ENCODE peak calls at places on chromosome 12, in six cellular contexts. One of them, this sample, is unnamed.

GRCh38 chr12:58504539-58504938 is 415.8 kb downstream of the LRIG3 start:
- DNase-seq in transverse colon: no peak
- DNase-seq in progenitor cell of endocrine pancreas: no peak
- DNase-seq in HFF-Myc: peak; percentile 81
- DNase-seq in colonic mucosa: no peak
- DNase-seq in endothelial cell of umbilical vein: peak; percentile 62
- DNase-seq in this sample: no peak

GRCh38 chr12:46246021-46246700 is 22.7 kb downstream of the SLC38A1 start:
- DNase-seq in progenitor cell of endocrine pancreas: no peak
- DNase-seq in colonic mucosa: no peak
- DNase-seq in HFF-Myc: no peak
- DNase-seq in transverse colon: no peak
- DNase-seq in endothelial cell of umbilical vein: peak; percentile 25
- DNase-seq in this sample: no peak

GRCh38 chr12:122807651-122808050 is 27.6 kb upstream of the HIP1R start:
- DNase-seq in endothelial cell of umbilical vein: no peak
- DNase-seq in HFF-Myc: no peak
- DNase-seq in transverse colon: no peak
- DNase-seq in progenitor cell of endocrine pancreas: no peak
- DNase-seq in colonic mucosa: no peak
- DNase-seq in this sample: no peak

GRCh38 chr12:105948331-105948730 is 190.4 kb downstream of the NUAK1 start:
- DNase-seq in progenitor cell of endocrine pancreas: no peak
- DNase-seq in endothelial cell of umbilical vein: no peak
- DNase-seq in colonic mucosa: no peak
- DNase-seq in transverse colon: no peak
- DNase-seq in HFF-Myc: no peak
- DNase-seq in this sample: no peak

GRCh38 chr12:110466791-110467190 is 1.3 kb downstream of the GPN3 start:
- DNase-seq in progenitor cell of endocrine pancreas: no peak
- DNase-seq in endothelial cell of umbilical vein: no peak
- DNase-seq in colonic mucosa: no peak
- DNase-seq in transverse colon: no peak
- DNase-seq in HFF-Myc: no peak
- DNase-seq in this sample: no peak

GRCh38 chr12:94643585-94643984 is 6.8 kb downstream of the TMCC3 start:
- DNase-seq in transverse colon: no peak
- DNase-seq in colonic mucosa: no peak
- DNase-seq in HFF-Myc: no peak
- DNase-seq in progenitor cell of endocrine pancreas: no peak
- DNase-seq in endothelial cell of umbilical vein: no peak
- DNase-seq in this sample: no peak

GRCh38 chr12:68349083-68349700 is 17.0 kb upstream of the MDM1 start:
- DNase-seq in endothelial cell of umbilical vein: no peak
- DNase-seq in transverse colon: no peak
- DNase-seq in HFF-Myc: no peak
- DNase-seq in colonic mucosa: no peak
- DNase-seq in progenitor cell of endocrine pancreas: no peak
- DNase-seq in this sample: no peak

GRCh38 chr12:16323638-16324037 is 23.8 kb upstream of the MGST1 start:
- DNase-seq in HFF-Myc: no peak
- DNase-seq in endothelial cell of umbilical vein: no peak
- DNase-seq in colonic mucosa: no peak
- DNase-seq in progenitor cell of endocrine pancreas: no peak
- DNase-seq in transverse colon: no peak
- DNase-seq in this sample: peak; percentile 4

GRCh38 chr12:46373303-46374182 is 970 bp upstream of the SLC38A2 start:
- DNase-seq in endothelial cell of umbilical vein: peak; percentile 80
- DNase-seq in transverse colon: peak; percentile 55
- DNase-seq in colonic mucosa: peak; percentile 68
- DNase-seq in progenitor cell of endocrine pancreas: peak; percentile 51
- DNase-seq in HFF-Myc: no peak
- DNase-seq in this sample: peak; percentile 50

GRCh38 chr12:122171399-122171798 is 2.6 kb downstream of the IL31 start:
- DNase-seq in transverse colon: no peak
- DNase-seq in progenitor cell of endocrine pancreas: no peak
- DNase-seq in colonic mucosa: no peak
- DNase-seq in endothelial cell of umbilical vein: no peak
- DNase-seq in HFF-Myc: no peak
- DNase-seq in this sample: no peak

GRCh38 chr12:59431266-59431665 is 164.6 kb upstream of the SLC16A7 start:
- DNase-seq in colonic mucosa: no peak
- DNase-seq in endothelial cell of umbilical vein: peak; percentile 11
- DNase-seq in HFF-Myc: no peak
- DNase-seq in transverse colon: no peak
- DNase-seq in progenitor cell of endocrine pancreas: no peak
- DNase-seq in this sample: no peak

GRCh38 chr12:112962561-112962960 is 15.8 kb upstream of the OAS2 start:
- DNase-seq in endothelial cell of umbilical vein: no peak
- DNase-seq in transverse colon: no peak
- DNase-seq in HFF-Myc: no peak
- DNase-seq in progenitor cell of endocrine pancreas: no peak
- DNase-seq in colonic mucosa: no peak
- DNase-seq in this sample: no peak

GRCh38 chr12:107402041-107403022 is 283.3 kb upstream of the PWP1 start:
- DNase-seq in HFF-Myc: no peak
- DNase-seq in endothelial cell of umbilical vein: peak; percentile 47
- DNase-seq in transverse colon: peak; percentile 51
- DNase-seq in colonic mucosa: peak; percentile 41
- DNase-seq in progenitor cell of endocrine pancreas: peak; percentile 40
- DNase-seq in this sample: peak; percentile 75

GRCh38 chr12:64083285-64084210 is 138.5 kb downstream of the KICS2 start:
- DNase-seq in HFF-Myc: peak; percentile 88
- DNase-seq in endothelial cell of umbilical vein: peak; percentile 61
- DNase-seq in progenitor cell of endocrine pancreas: no peak
- DNase-seq in colonic mucosa: peak; percentile 87
- DNase-seq in transverse colon: peak; percentile 84
- DNase-seq in this sample: no peak

GRCh38 chr12:121975029-121975428 is 46.7 kb upstream of the BCL7A start:
- DNase-seq in colonic mucosa: no peak
- DNase-seq in progenitor cell of endocrine pancreas: no peak
- DNase-seq in endothelial cell of umbilical vein: no peak
- DNase-seq in transverse colon: no peak
- DNase-seq in HFF-Myc: no peak
- DNase-seq in this sample: no peak

GRCh38 chr12:4974217-4974616 is 64.5 kb downstream of the KCNA1 start:
- DNase-seq in endothelial cell of umbilical vein: no peak
- DNase-seq in transverse colon: no peak
- DNase-seq in colonic mucosa: no peak
- DNase-seq in progenitor cell of endocrine pancreas: no peak
- DNase-seq in HFF-Myc: no peak
- DNase-seq in this sample: no peak

GRCh38 chr12:12334710-12335040 is 15.4 kb downstream of the MANSC1 start:
- DNase-seq in colonic mucosa: no peak
- DNase-seq in endothelial cell of umbilical vein: no peak
- DNase-seq in progenitor cell of endocrine pancreas: no peak
- DNase-seq in HFF-Myc: no peak
- DNase-seq in transverse colon: no peak
- DNase-seq in this sample: no peak
- TF ChIP-seq CTCF in colonic mucosa: peak; percentile 11
- TF ChIP-seq CTCF in endothelial cell of umbilical vein: no peak
- TF ChIP-seq CTCF in progenitor cell of endocrine pancreas: peak; percentile 16
- TF ChIP-seq CTCF in HFF-Myc: no peak
- TF ChIP-seq CTCF in transverse colon: no peak
- TF ChIP-seq CTCF in this sample: no peak

GRCh38 chr12:28967426-28967825 is 181.7 kb upstream of the FAR2 start:
- DNase-seq in endothelial cell of umbilical vein: no peak
- DNase-seq in colonic mucosa: no peak
- DNase-seq in progenitor cell of endocrine pancreas: no peak
- DNase-seq in HFF-Myc: no peak
- DNase-seq in transverse colon: no peak
- DNase-seq in this sample: no peak
- TF ChIP-seq CTCF in endothelial cell of umbilical vein: no peak
- TF ChIP-seq CTCF in colonic mucosa: no peak
- TF ChIP-seq CTCF in progenitor cell of endocrine pancreas: no peak
- TF ChIP-seq CTCF in HFF-Myc: no peak
- TF ChIP-seq CTCF in transverse colon: no peak
- TF ChIP-seq CTCF in this sample: no peak

GRCh38 chr12:103833891-103834290 is 7.1 kb downstream of the NT5DC3 start:
- DNase-seq in colonic mucosa: no peak
- DNase-seq in progenitor cell of endocrine pancreas: no peak
- DNase-seq in HFF-Myc: no peak
- DNase-seq in endothelial cell of umbilical vein: no peak
- DNase-seq in transverse colon: no peak
- DNase-seq in this sample: no peak
- TF ChIP-seq CTCF in colonic mucosa: no peak
- TF ChIP-seq CTCF in progenitor cell of endocrine pancreas: no peak
- TF ChIP-seq CTCF in HFF-Myc: no peak
- TF ChIP-seq CTCF in endothelial cell of umbilical vein: no peak
- TF ChIP-seq CTCF in transverse colon: no peak
- TF ChIP-seq CTCF in this sample: no peak

GRCh38 chr12:96015672-96016071 is 19.5 kb upstream of the HAL start:
- DNase-seq in endothelial cell of umbilical vein: peak; percentile 57
- DNase-seq in HFF-Myc: no peak
- DNase-seq in colonic mucosa: peak; percentile 22
- DNase-seq in transverse colon: no peak
- DNase-seq in progenitor cell of endocrine pancreas: no peak
- DNase-seq in this sample: peak; percentile 49
- TF ChIP-seq CTCF in endothelial cell of umbilical vein: peak; percentile 64
- TF ChIP-seq CTCF in HFF-Myc: peak; percentile 41
- TF ChIP-seq CTCF in colonic mucosa: no peak
- TF ChIP-seq CTCF in transverse colon: peak; percentile 20
- TF ChIP-seq CTCF in progenitor cell of endocrine pancreas: peak; percentile 46
- TF ChIP-seq CTCF in this sample: peak; percentile 48

DNA sequence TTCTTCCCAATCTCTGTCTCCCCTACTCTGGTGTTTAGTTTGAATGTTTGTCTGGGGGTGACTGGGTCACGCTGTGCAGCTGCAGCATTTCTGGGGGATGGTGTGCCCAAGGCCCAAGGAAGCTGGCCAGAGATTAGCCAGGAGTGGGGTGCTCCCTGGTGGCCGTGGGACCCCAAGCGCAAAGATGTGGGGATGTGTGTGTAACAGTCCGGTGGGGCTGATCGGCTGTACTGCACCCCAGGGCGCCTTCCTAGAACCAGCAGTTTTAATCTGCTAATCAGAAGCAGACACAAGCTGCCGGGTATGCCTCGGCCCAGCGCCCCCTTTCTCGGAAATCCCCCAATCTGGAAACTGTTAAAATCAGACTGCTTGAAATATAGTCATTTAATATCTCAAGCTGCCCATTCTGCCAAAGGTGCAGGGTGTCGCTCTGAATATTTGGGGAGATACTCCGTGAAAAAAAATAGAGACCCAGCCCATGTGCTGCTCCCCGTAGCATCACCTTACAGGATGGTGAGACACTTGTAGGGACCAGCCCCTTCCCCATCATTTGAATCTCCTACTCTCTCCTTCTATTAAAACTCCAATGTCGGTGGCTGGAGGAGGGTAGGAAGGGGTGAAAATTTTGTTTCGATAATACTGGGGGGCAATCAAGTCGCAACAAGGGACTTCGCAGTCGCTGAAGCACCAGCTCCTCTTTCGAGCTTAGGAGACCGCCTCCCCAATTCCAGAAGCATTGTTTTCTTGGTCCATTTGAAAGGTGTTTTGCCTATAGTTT is 4.3 kb downstream of the HOXC9 start:
- DNase-seq in endothelial cell of umbilical vein: no peak
- DNase-seq in transverse colon: no peak
- DNase-seq in colonic mucosa: no peak
- DNase-seq in HFF-Myc: no peak
- DNase-seq in progenitor cell of endocrine pancreas: no peak
- DNase-seq in this sample: no peak
- TF ChIP-seq CTCF in endothelial cell of umbilical vein: no peak
- TF ChIP-seq CTCF in transverse colon: no peak
- TF ChIP-seq CTCF in colonic mucosa: no peak
- TF ChIP-seq CTCF in HFF-Myc: peak; percentile 28
- TF ChIP-seq CTCF in progenitor cell of endocrine pancreas: no peak
- TF ChIP-seq CTCF in this sample: no peak

DNA sequence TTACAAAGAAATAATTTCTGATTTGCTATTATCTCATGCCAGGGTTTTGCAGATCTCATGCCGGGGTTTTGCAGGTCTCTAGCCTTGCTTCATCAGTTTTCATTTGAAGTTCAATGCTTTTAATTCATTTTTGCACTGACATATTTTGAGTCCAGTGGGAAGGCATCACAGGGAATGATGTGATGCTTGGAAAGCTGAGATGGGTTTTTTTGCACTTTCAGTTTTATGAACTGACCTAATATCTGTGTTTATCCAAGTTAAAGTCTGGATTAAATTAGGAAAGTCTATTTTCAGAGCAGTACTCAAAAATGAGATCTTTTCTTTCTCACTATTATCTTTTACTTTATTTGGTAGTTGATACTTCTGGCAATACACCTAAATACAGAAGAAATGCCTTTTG is 23.6 kb upstream of the REP15 start:
- DNase-seq in transverse colon: no peak
- DNase-seq in HFF-Myc: no peak
- DNase-seq in endothelial cell of umbilical vein: no peak
- DNase-seq in colonic mucosa: no peak
- DNase-seq in progenitor cell of endocrine pancreas: no peak
- DNase-seq in this sample: no peak
- TF ChIP-seq CTCF in transverse colon: no peak
- TF ChIP-seq CTCF in HFF-Myc: no peak
- TF ChIP-seq CTCF in endothelial cell of umbilical vein: no peak
- TF ChIP-seq CTCF in colonic mucosa: no peak
- TF ChIP-seq CTCF in progenitor cell of endocrine pancreas: no peak
- TF ChIP-seq CTCF in this sample: no peak

GRCh38 chr12:81330480-81330879 is 252.6 kb downstream of the ACSS3 start:
- DNase-seq in transverse colon: no peak
- DNase-seq in endothelial cell of umbilical vein: peak; percentile 2
- DNase-seq in progenitor cell of endocrine pancreas: no peak
- DNase-seq in HFF-Myc: no peak
- DNase-seq in colonic mucosa: no peak
- DNase-seq in this sample: no peak
- TF ChIP-seq CTCF in transverse colon: no peak
- TF ChIP-seq CTCF in endothelial cell of umbilical vein: no peak
- TF ChIP-seq CTCF in progenitor cell of endocrine pancreas: no peak
- TF ChIP-seq CTCF in HFF-Myc: no peak
- TF ChIP-seq CTCF in colonic mucosa: no peak
- TF ChIP-seq CTCF in this sample: no peak

GRCh38 chr12:44247588-44247987 is 411.7 kb downstream of the TMEM117 start:
- DNase-seq in HFF-Myc: no peak
- DNase-seq in colonic mucosa: no peak
- DNase-seq in progenitor cell of endocrine pancreas: no peak
- DNase-seq in endothelial cell of umbilical vein: no peak
- DNase-seq in transverse colon: no peak
- DNase-seq in this sample: no peak
- TF ChIP-seq CTCF in HFF-Myc: no peak
- TF ChIP-seq CTCF in colonic mucosa: no peak
- TF ChIP-seq CTCF in progenitor cell of endocrine pancreas: peak; percentile 22
- TF ChIP-seq CTCF in endothelial cell of umbilical vein: no peak
- TF ChIP-seq CTCF in transverse colon: no peak
- TF ChIP-seq CTCF in this sample: no peak

This sample was measured in Calu3.